ENCODE peak calls at places on chromosomes 2 and 18, in four cellular contexts. H is effector memory CD4-positive, alpha-beta T cell; U is mesendoderm; L is left ventricle myocardium superior. J is an unnamed sample.

GRCh38 chr2:15750822-15751221 is 159.2 kb downstream of the DDX1 start:
- DNase-seq in H (no peak), U (no peak), L (no peak), J (peak; percentile 30)

GRCh38 chr18:58495202-58495601 is 133.7 kb downstream of the ALPK2 start:
- DNase-seq in H (no peak), U (no peak), L (no peak), J (no peak)

GRCh38 chr2:173623411-173624076 is 268.9 kb downstream of the CDCA7 start:
- DNase-seq in H (no peak), U (peak; percentile 31), L (no peak), J (no peak)

GRCh38 chr18:61992923-61993322 is 100.1 kb upstream of the RNF152 start:
- DNase-seq in H (no peak), U (no peak), L (no peak), J (no peak)

GRCh38 chr2:223062304-223062845 is 10.4 kb downstream of the KCNE4 start:
- DNase-seq in H (no peak), U (no peak), L (no peak), J (no peak)

GRCh38 chr2:135685361-135685760 is 56.3 kb upstream of the UBXN4 start:
- DNase-seq in H (no peak), U (no peak), L (no peak), J (no peak)

GRCh38 chr2:62478093-62478580 is 27.9 kb downstream of the TMEM17 start:
- DNase-seq in H (no peak), U (peak; percentile 50), L (no peak), J (no peak)

GRCh38 chr2:147713349-147713748 is 131.5 kb upstream of the ACVR2A start:
- DNase-seq in H (no peak), U (no peak), L (no peak), J (no peak)

GRCh38 chr2:162732946-162733698 is 105.4 kb downstream of the KCNH7 start:
- DNase-seq in H (no peak), U (peak; percentile 27), L (no peak), J (peak; percentile 58)

GRCh38 chr2:165874445-165875039 is 79.0 kb downstream of the TTC21B start:
- DNase-seq in H (no peak), U (peak; percentile 82), L (no peak), J (no peak)

GRCh38 chr2:46229134-46230063 is 67.8 kb upstream of the EPAS1 start:
- DNase-seq in H (no peak), U (peak; percentile 90), L (no peak), J (no peak)

GRCh38 chr2:204109681-204110080 is 173.1 kb downstream of the ICOS start:
- DNase-seq in H (no peak), U (peak; percentile 37), L (no peak), J (peak; percentile 87)

GRCh38 chr2:26978061-26978596 is 7.7 kb downstream of the MAPRE3 start:
- DNase-seq in H (no peak), U (no peak), L (peak; percentile 67), J (no peak)

GRCh38 chr2:112829247-112829646 is 7.3 kb downstream of the IL1B start:
- DNase-seq in H (no peak), U (no peak), L (no peak), J (no peak)

GRCh38 chr2:85952196-85952734 is 63.5 kb upstream of the ST3GAL5 start:
- DNase-seq in H (no peak), U (no peak), L (no peak), J (peak; percentile 32)

GRCh38 chr2:187586091-187586632 is 31.9 kb upstream of the TFPI start:
- DNase-seq in H (no peak), U (no peak), L (no peak), J (no peak)

GRCh38 chr18:26763745-26764144 is 101.8 kb downstream of the AQP4 start:
- DNase-seq in H (no peak), U (no peak), L (no peak), J (peak; percentile 73)

GRCh38 chr2:26970244-26970927 is at the start of gene MAPRE3:
- DNase-seq in H (peak; percentile 82), U (peak; percentile 97), L (peak; percentile 91), J (peak; percentile 94)

GRCh38 chr2:230134496-230135073 is 65.9 kb upstream of the SLC16A14 start:
- DNase-seq in H (no peak), U (no peak), L (no peak), J (no peak)

GRCh38 chr18:22705328-22705727 is 227.8 kb upstream of the RBBP8 start:
- DNase-seq in H (no peak), U (peak; percentile 22), L (no peak), J (no peak)

GRCh38 chr2:172931256-172931894 is 144.3 kb upstream of the MAP3K20 start:
- DNase-seq in H (no peak), U (peak; percentile 78), L (no peak), J (no peak)

GRCh38 chr2:44560961-44561360 is 199.2 kb downstream of the CAMKMT start:
- DNase-seq in H (no peak), U (no peak), L (no peak), J (no peak)

GRCh38 chr2:83594261-83594660 is 864.8 kb downstream of the SUCLG1 start:
- DNase-seq in H (no peak), U (no peak), L (no peak), J (no peak)

GRCh38 chr2:223465793-223466192 is 136.4 kb downstream of the SCG2 start:
- DNase-seq in H (no peak), U (no peak), L (peak; percentile 72), J (no peak)

GRCh38 chr2:64987001-64987962 is 1.9 kb upstream of the SLC1A4 start:
- DNase-seq in H (no peak), U (no peak), L (no peak), J (no peak)

GRCh38 chr18:49841236-49842217 is 28.2 kb upstream of the ACAA2 start:
- DNase-seq in H (no peak), U (no peak), L (no peak), J (no peak)

GRCh38 chr18:58058720-58059119 is 14.7 kb downstream of the NEDD4L start:
- DNase-seq in H (no peak), U (no peak), L (no peak), J (peak; percentile 75)

GRCh38 chr18:10412933-10413332 is 41.5 kb upstream of the APCDD1 start:
- DNase-seq in H (no peak), U (no peak), L (no peak), J (no peak)

GRCh38 chr2:234399451-234400246 is 97.2 kb downstream of the ARL4C start:
- DNase-seq in H (no peak), U (no peak), L (no peak), J (no peak)

GRCh38 chr2:127106457-127106997 is 427 bp downstream of the BIN1 start:
- DNase-seq in H (no peak), U (peak; percentile 69), L (peak; percentile 49), J (peak; percentile 72)

GRCh38 chr18:77148289-77148688 is 15.7 kb upstream of the MBP start:
- DNase-seq in H (no peak), U (no peak), L (no peak), J (no peak)

GRCh38 chr2:96524482-96525210 is 11.9 kb upstream of the ARID5A start:
- DNase-seq in H (no peak), U (no peak), L (peak; percentile 19), J (no peak)

GRCh38 chr2:187169108-187169713 is 278.8 kb downstream of the CALCRL start:
- DNase-seq in H (no peak), U (peak; percentile 19), L (no peak), J (no peak)

GRCh38 chr2:157444643-157445040 is 753 bp upstream of the CYTIP start:
- DNase-seq in H (no peak), U (no peak), L (no peak), J (no peak)

GRCh38 chr2:66938471-66938967 is 458.6 kb upstream of the ETAA1 start:
- DNase-seq in H (no peak), U (no peak), L (no peak), J (no peak)

GRCh38 chr2:156196031-156196430 is 136.5 kb downstream of the NR4A2 start:
- DNase-seq in H (no peak), U (no peak), L (no peak), J (no peak)

GRCh38 chr18:50791599-50792438 is 28.0 kb downstream of the MRO start:
- DNase-seq in H (no peak), U (no peak), L (no peak), J (no peak)